ENCODE peak calls at places on chromosomes 2 and 18, in six cellular contexts. C is aorta; P is K562; H is A549; S is hepatocyte; W is CD8-positive, alpha-beta T cell. Q is an unnamed sample.
A peak's percentile ranks its signal among the peaks of the same experiment; 100 is the strongest.

GRCh38 chr2:69831354-69831905 is 2.0 kb downstream of the GMCL1 start:
- DNase-seq in W (no peak), S (no peak), P (no peak), H (no peak), C (no peak), Q (no peak)

GRCh38 chr2:68225119-68225632 is 27.2 kb downstream of the PPP3R1 start:
- DNase-seq in S (peak; percentile 48), C (no peak), H (peak; percentile 77), P (peak; percentile 75), W (no peak), Q (peak; percentile 61)

GRCh38 chr2:45821558-45822271 is 170.2 kb downstream of the PRKCE start:
- DNase-seq in P (peak; percentile 10), W (no peak), S (peak; percentile 80), C (no peak), H (peak; percentile 62), Q (no peak)

GRCh38 chr18:48079885-48080284 is 149.4 kb upstream of the SMAD2 start:
- DNase-seq in C (no peak), H (no peak), W (no peak), S (no peak), P (no peak), Q (no peak)

GRCh38 chr2:178243961-178244360 is 49.6 kb downstream of the OSBPL6 start:
- DNase-seq in W (no peak), C (no peak), H (no peak), S (no peak), P (no peak), Q (no peak)

GRCh38 chr2:147173798-147174197 is 671.0 kb upstream of the ACVR2A start:
- DNase-seq in H (no peak), S (no peak), P (no peak), W (no peak), C (no peak), Q (peak; percentile 55)

GRCh38 chr2:216956820-216957493 is 97.1 kb upstream of the TNP1 start:
- DNase-seq in C (no peak), H (no peak), S (no peak), W (no peak), P (no peak), Q (no peak)

GRCh38 chr2:152298754-152299153 is 36.2 kb upstream of the FMNL2 start:
- DNase-seq in S (no peak), P (peak; percentile 2), H (peak; percentile 18), W (no peak), C (no peak), Q (no peak)

DNA sequence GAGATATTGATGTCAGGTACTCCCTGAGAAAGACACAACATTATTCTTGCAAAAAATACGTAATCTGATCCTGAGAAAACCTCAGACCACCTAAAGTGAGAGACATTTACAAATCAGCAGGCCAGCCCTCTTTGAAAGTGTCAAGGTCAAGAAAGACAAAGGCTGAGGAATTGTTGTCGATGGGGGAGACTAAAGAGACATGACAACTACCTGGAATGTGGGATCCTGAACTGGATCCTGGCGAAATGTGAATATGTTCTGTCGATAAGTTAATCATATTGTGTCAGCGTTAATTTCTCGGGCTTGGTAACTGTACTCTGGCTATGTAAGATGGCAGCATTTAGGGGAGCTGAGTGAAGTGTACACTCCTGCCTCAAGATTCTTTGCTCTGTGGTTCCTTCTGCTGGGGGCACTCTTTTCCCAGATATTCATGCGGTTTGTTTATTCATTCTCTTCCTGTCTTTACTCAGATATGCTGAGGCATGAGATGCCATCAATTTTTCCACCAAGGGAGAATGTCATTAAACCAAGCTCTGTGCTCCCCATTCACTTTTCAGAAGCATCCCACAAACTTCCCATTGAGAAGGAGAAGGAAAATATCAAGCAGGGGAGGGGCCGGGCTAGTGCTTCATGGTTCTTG is 154.9 kb downstream of the CAPN13 start:
- DNase-seq in P (no peak), W (no peak), S (no peak), H (no peak), C (no peak), Q (no peak)
- H3K4me3 ChIP-seq in P (no peak overlapping the region), W (no peak overlapping the region), S (no peak overlapping the region), H (no peak overlapping the region), C (no peak overlapping the region), Q (no peak overlapping the region)

GRCh38 chr2:126886906-126887280 is 11.8 kb upstream of the TEX51 start:
- DNase-seq in S (no peak), P (no peak), W (no peak), C (no peak), H (no peak), Q (no peak)

GRCh38 chr2:126885701-126886121 is 13.0 kb upstream of the TEX51 start:
- DNase-seq in H (no peak), P (no peak), C (no peak), W (no peak), S (no peak), Q (no peak)

GRCh38 chr2:126884861-126885481 is 13.7 kb upstream of the TEX51 start:
- DNase-seq in H (no peak), C (no peak), S (no peak), P (no peak), W (no peak), Q (no peak)

GRCh38 chr2:126887506-126887905 is 11.2 kb upstream of the TEX51 start:
- DNase-seq in H (no peak), W (no peak), C (no peak), S (no peak), P (no peak), Q (no peak)

DNA sequence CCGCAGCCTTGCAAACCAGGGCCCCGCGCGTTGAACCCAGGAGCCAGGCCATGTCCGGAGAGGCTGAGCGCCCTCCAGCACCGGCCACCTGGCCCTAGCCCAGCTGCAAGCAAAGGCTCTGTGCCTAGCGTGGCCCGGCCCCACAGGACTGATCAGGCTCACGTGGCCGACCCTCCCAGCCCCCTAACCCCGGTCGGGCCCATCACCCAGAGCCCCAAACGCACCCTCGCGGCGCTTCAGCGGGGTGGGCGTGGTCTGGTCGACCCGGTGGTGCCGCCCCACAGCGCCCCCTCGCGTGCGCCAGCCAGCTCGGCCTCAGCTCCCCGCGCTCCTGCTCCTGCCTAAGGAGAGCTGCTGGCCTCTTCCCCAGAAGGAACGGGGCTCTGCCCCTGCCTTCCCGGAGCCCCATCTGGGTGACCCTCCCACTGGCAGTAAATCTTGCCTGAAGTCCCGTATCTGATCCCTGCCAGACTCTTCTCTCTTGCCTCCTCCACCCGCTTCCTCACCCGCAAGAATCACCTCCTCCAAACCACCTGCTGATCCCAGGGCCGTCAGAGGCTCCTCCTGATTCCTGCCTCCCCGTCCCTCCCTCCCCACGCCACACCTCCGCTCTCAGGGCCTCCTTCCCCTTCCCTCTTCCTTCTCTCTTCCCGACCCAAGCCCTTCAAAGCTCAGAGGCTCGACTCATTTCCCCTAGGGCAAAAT is 12.3 kb upstream of the TEX51 start:
- DNase-seq in C (peak; percentile 85), H (peak; percentile 74), W (no peak), P (peak; percentile 73), S (peak; percentile 85), Q (peak; percentile 64)
- H3K4me3 ChIP-seq in C (peak overlapping the region; percentile 5), H (peak overlapping the region; percentile 36), W (no peak overlapping the region), P (no peak overlapping the region), S (no peak overlapping the region), Q (no peak overlapping the region)

DNA sequence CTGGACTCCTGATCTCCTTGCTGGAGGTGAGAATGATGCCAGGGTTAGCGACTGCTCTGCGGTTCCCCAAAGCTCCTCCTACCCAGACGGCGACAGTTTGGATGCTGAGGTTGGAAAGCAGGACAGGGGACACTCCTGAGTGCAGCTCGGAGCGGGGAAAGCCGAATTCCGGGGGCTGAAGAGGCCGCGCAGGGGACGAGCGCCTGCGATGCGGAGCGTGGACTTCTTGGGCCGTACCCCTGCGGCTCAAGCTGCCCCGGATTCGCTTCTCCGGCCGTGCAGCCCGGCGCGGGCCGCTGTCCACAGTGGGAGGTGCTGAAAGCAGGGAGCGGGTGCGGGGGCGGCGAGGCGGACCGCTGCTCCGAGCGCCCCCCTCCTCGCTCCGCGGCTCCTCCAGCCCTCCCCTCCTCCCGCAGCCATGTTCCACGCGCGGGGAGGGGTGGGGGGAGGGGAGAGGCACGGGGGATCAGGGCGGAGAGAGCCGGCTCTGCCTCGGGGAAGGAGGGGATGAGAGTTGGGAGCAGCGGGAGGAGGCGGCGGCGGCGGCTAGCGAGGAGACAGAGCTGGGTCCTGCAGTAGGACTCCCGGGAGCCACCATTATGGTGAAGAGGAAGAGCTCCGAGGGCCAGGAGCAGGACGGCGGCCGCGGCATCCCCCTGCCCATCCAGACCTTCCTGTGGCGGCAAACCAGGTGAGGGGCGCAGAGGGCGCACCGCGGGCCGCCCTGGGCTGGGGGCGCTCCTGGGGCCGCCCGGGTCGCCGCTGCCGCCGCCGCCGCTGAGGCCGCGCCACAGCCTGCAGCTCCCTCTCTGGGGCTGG is at the start of gene UNC80:
- DNase-seq in C (peak; percentile 89), H (peak; percentile 19), P (peak; percentile 37), S (peak; percentile 91), W (no peak), Q (no peak)
- H3K4me3 ChIP-seq in C (peak within 1 kb of the TSS; percentile 12), H (peak within 1 kb of the TSS; percentile 33), P (no peak within 1 kb of the TSS), S (peak within 1 kb of the TSS; percentile 29), W (no peak within 1 kb of the TSS), Q (no peak within 1 kb of the TSS)

DNA sequence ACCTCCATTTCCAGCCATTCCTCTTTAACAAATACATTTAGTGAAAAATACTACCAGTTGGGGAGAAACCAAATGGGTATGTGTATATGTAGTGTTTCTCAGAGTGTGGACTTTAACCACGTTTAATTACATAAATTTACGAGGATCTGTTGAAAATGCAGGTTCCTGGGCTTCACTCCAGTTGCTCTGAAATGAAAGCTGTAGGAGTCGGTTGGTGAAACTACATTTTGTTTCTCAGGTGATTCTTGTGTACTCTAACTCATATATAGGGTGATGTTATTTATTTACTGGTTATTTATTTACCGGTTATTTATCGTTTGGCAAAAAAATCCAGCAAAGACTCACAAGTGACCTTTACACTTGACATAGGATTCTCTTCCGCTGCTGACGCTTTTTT is 401 bp upstream of the TANK start:
- DNase-seq in W (no peak), C (no peak), H (no peak), S (no peak), P (no peak), Q (no peak)
- H3K4me3 ChIP-seq in W (peak overlapping the region; percentile 72), C (peak overlapping the region; percentile 88), H (peak overlapping the region; percentile 86), S (peak overlapping the region; percentile 1), P (peak overlapping the region; percentile 6), Q (peak overlapping the region; percentile 62)